ENCODE peak calls at places on chromosomes 6 and 20, in five cellular contexts. S, H, R, V and Y are unnamed samples.

GRCh38 chr20:56805313-56805712 is 176.2 kb downstream of the TFAP2C start:
- ATAC-seq in S (no peak), V (no peak), R (no peak), H (no peak), Y (no peak)

GRCh38 chr6:45613678-45614077 is 235.9 kb upstream of the SUPT3H start:
- ATAC-seq in V (no peak), R (no peak), H (no peak), S (peak), Y (peak)

GRCh38 chr6:17212541-17213371 is 68.4 kb upstream of the RBM24 start:
- ATAC-seq in S (peak), H (no peak), V (no peak), R (no peak), Y (peak)

GRCh38 chr6:13488896-13489237 is 1.5 kb upstream of the GFOD1 start:
- ATAC-seq in R (no peak), V (no peak), H (no peak), S (no peak), Y (no peak)

GRCh38 chr6:144897441-144897921 is 612.3 kb downstream of the UTRN start:
- ATAC-seq in H (peak), V (no peak), R (no peak), S (no peak), Y (no peak)

GRCh38 chr6:45423901-45424627 is 46.3 kb upstream of the SUPT3H start:
- ATAC-seq in R (no peak), S (peak), H (no peak), V (peak), Y (no peak)

GRCh38 chr6:9890893-9891292 is 524.0 kb downstream of the TFAP2A start:
- ATAC-seq in R (no peak), S (no peak), V (no peak), H (no peak), Y (no peak)

GRCh38 chr20:61644387-61645076 is 392.5 kb downstream of the CDH4 start:
- ATAC-seq in S (peak), R (no peak), H (no peak), V (no peak), Y (no peak)

GRCh38 chr6:155079985-155080452 is 84.9 kb downstream of the TIAM2 start:
- ATAC-seq in S (no peak), R (peak), V (peak), H (no peak), Y (no peak)

GRCh38 chr6:132247381-132248159 is 153.7 kb downstream of the MOXD1 start:
- ATAC-seq in H (no peak), R (no peak), V (no peak), S (peak), Y (no peak)

GRCh38 chr6:151027936-151028838 is 162.7 kb downstream of the MTHFD1L start:
- ATAC-seq in V (no peak), S (no peak), R (peak), H (no peak), Y (no peak)

GRCh38 chr6:154218336-154218735 is 138.3 kb downstream of the IPCEF1 start:
- ATAC-seq in V (no peak), R (no peak), S (no peak), H (no peak), Y (no peak)

GRCh38 chr6:154292855-154293519 is 63.6 kb downstream of the IPCEF1 start:
- ATAC-seq in R (no peak), S (no peak), V (no peak), H (no peak), Y (no peak)

GRCh38 chr6:108850669-108851467 is 2.6 kb downstream of the ARMC2 start:
- ATAC-seq in R (no peak), H (no peak), S (no peak), V (no peak), Y (no peak)

GRCh38 chr6:135324531-135324930 is 143.4 kb downstream of the MYB start:
- ATAC-seq in R (no peak), V (no peak), S (no peak), H (no peak), Y (no peak)

GRCh38 chr6:3271756-3272155 is 13.0 kb downstream of the PSMG4 start:
- ATAC-seq in S (no peak), R (no peak), V (no peak), H (no peak), Y (no peak)

GRCh38 chr6:3276174-3277167 is 17.7 kb downstream of the PSMG4 start:
- ATAC-seq in R (no peak), H (no peak), S (no peak), V (no peak), Y (no peak)

GRCh38 chr6:3270258-3270657 is 11.5 kb downstream of the PSMG4 start:
- ATAC-seq in V (no peak), R (no peak), S (peak), H (no peak), Y (no peak)

GRCh38 chr6:3273707-3274521 is 15.2 kb downstream of the PSMG4 start:
- ATAC-seq in R (no peak), V (peak), H (no peak), S (no peak), Y (no peak)

DNA sequence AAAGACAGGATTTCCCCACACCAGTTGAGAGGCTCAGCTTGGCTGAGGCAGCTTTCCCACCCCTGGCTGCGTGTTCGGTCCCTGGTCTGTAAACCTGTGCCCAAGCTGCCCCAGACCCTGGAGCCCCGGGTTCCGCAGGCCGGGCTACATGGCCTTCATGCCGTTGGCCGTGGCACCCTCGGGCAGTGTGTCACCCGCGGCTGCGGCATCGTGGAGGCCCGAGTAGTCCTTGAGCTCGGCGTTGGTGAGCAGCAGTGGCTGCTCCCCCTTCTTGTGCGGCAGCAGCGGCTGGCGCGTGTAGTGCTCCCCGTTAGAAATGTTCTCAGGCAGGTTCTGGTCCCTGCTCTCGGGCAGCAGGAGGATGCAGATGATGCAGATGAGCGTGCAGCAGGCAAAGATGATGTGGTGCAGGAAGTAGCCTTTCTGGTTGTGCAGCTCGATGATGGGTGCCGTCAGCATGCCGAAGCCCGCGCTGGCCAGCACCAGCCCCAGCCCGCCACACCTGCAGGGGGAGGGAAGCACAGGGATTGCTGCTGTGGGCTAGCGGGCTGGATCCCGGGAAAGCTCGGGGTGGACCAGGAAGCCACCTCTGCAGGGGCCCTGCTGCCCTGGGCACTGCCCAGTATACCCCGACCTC is 14.3 kb downstream of the PSMG4 start:
- ATAC-seq in S (no peak), H (no peak), V (no peak), R (no peak), Y (no peak)
- TF ChIP-seq POLR2AphosphoS5 in S (no peak), H (no peak), V (no peak), R (no peak), Y (no peak)

GRCh38 chr6:127406122-127406521 is 53.1 kb downstream of the KIAA0408 start:
- ATAC-seq in S (no peak), H (no peak), R (no peak), V (no peak), Y (no peak)
- TF ChIP-seq POLR2A in S (no peak), H (no peak), R (no peak), V (no peak), Y (no peak)

GRCh38 chr20:51563597-51564332 is 21.2 kb upstream of the NFATC2 start:
- ATAC-seq in H (peak), V (peak), R (peak), S (peak), Y (peak)
- TF ChIP-seq POLR2AphosphoS5 in H (no peak), V (no peak), R (no peak), S (no peak), Y (no peak)

GRCh38 chr6:169723200-169723909 is 945 bp downstream of the PHF10 start:
- ATAC-seq in V (peak), H (peak), S (peak), R (peak), Y (peak)
- TF ChIP-seq POLR2A in V (no peak), H (no peak), S (no peak), R (no peak), Y (peak)

DNA sequence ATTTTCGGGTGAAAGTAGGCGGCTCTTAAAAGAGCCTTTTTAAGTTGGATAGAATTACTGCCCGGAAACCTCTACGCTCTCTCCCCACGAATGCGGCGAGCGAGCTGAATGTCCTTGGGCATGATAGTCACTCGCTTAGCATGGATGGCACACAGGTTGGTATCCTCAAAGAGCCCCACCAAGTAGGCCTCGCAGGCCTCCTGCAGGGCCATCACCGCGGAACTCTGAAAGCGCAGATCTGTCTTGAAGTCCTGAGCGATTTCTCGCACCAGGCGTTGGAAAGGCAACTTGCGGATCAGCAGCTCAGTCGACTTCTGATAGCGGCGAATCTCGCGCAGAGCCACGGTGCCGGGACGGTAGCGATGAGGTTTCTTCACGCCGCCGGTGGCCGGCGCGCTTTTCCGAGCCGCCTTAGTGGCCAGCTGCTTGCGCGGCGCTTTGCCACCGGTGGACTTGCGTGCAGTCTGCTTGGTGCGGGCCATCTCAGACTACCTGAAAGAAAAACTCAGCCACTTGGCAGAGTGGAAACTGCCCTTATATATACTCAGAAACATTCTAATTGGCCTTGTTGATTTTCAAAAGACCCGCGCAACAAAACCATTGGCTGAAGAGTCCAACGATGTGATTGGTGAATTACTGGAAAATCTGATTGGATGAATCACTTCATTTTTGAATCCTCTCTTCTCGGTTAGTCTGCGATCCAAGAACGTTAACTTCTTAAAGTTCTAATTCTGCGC is 93.9 kb upstream of the BTN3A2 start:
- ATAC-seq in V (peak), R (no peak), S (peak), H (no peak), Y (peak)
- TF ChIP-seq POLR2AphosphoS5 in V (peak), R (no peak), S (no peak), H (no peak), Y (no peak)

GRCh38 chr6:31826793-31827285 is 699 bp upstream of the HSPA1B start:
- ATAC-seq in R (peak), V (peak), H (peak), S (peak), Y (peak)
- TF ChIP-seq POLR2A in R (no peak), V (no peak), H (no peak), S (peak), Y (peak)

GRCh38 chr6:89024456-89024855 is 56.1 kb upstream of the PNRC1 start:
- ATAC-seq in R (no peak), H (no peak), S (no peak), V (no peak), Y (peak)

GRCh38 chr6:89026151-89026550 is 54.4 kb upstream of the PNRC1 start:
- ATAC-seq in V (no peak), S (no peak), H (no peak), R (no peak), Y (no peak)

GRCh38 chr6:89023591-89024441 is 56.7 kb upstream of the PNRC1 start:
- ATAC-seq in H (no peak), R (no peak), S (peak), V (no peak), Y (peak)

GRCh38 chr6:89022747-89023289 is 57.7 kb upstream of the PNRC1 start:
- ATAC-seq in S (peak), R (no peak), V (no peak), H (no peak), Y (peak)

DNA sequence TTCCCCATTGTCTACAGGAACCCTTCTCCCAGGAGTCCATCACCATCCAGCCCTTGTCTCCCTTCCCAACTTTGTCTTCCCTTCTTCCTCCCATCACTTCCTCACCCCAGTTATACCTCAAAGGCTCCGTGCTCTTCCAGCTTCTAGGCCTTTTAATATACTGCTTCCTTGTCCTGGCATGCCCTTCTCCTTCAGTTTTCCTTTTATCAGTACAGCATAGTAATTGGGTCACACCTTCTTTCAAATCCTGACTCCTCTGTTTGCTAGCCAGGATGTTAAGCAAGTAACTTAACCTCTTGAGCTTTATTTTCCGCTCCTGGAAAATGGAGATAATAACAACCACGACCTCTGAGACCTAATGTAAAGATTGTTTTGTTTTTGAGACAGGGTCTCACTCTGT is 54.9 kb upstream of the PNRC1 start:
- ATAC-seq in R (no peak), H (no peak), S (no peak), V (no peak), Y (no peak)
- TF ChIP-seq POLR2AphosphoS5 in R (no peak), H (no peak), S (no peak), V (no peak), Y (no peak)

DNA sequence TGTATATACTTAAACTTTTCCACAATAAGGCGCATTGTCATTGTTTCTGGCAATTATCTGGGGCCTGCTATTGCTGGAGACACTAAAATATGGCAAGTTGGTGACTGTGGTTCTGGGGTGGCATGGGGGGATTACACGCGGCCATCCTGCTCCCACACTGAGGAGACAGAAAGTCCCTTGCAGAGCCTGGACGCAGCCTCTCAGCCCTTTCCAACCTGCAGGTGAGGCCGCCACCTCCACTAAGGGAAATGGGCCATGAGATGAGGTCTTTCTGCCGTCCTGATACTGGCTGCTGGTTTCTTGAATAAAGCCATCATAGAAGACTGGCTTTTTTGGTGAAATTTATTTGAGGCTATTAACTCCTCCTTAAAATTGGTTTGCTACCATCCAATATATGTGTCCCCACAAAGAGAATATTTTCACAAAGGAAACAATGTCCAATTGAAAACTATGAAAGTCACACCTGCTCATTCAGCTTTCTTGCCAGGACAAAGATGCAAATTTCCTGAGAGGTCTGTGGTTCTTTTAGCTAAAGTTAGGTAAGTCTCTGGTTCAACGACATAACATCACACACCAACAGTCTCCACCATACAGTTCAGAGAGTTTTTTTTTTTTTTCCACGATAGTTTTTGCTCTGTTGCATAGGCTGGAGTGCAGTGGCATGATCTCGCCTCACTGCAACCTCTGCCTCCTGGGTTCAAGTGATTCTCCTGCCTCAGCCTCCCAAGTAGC is 13.0 kb downstream of the TXNDC5 start:
- ATAC-seq in V (peak), H (no peak), S (no peak), R (no peak), Y (no peak)
- TF ChIP-seq POLR2A in V (no peak), H (no peak), S (no peak), R (peak), Y (no peak)

DNA sequence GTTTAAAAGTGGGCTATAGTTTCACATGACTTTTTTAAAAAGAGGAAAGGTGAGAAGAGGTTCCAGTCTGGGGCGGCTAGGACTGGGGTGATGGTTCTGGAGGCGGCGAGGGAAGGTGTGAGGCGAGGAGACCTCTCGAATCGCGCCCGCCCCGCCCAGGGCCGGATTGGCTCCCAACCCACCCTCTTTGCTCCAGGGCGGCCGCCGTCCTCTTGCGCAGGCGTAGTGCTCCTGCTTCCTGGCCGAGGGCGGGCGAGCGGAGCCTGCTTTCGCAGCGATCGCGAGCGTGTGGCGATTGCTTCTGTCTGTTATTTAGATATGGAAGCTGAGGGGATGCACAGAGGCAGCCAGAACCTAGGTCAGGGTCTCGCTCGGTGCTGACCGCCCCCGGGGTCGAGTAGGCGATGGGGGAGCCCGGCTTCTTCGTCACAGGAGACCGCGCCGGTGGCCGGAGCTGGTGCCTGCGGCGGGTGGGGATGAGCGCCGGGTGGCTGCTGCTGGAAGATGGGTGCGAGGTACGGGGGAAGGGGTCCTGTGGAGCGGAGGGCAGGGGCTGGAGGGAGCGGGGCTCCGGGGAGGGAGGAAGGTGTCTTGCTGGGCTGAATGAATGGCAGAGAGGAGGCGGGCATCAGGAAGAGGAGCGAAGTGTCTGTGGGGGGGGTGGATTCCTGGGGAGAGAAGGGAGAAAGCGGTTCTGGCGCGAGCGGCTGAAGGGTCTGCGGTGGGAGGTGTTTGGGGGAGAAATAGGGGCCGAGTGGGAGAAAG is at the start of gene RNF8:
- ATAC-seq in R (peak), V (peak), H (peak), S (peak), Y (peak)
- TF ChIP-seq POLR2AphosphoS5 in R (peak), V (peak), H (peak), S (peak), Y (peak)